ENCODE peak calls at places on chromosome 13, in four cellular contexts. H is GM12878, C is HCT116, M is K562. O is an unnamed sample.

GRCh38 chr13:36601186-36601585 is 72.6 kb upstream of the SERTM1 start:
- DNase-seq in H (no peak), M (no peak), C (no peak), O (no peak)

GRCh38 chr13:104473936-104474335 is 1407.7 kb upstream of the SLC10A2 start:
- DNase-seq in C (no peak), M (no peak), H (no peak), O (no peak)

GRCh38 chr13:27821566-27821965 is 29.3 kb downstream of the GSX1 start:
- DNase-seq in M (no peak), H (no peak), C (no peak), O (no peak)

GRCh38 chr13:33109801-33110200 is 93.6 kb downstream of the KL start:
- DNase-seq in H (no peak), C (no peak), M (peak), O (peak)

GRCh38 chr13:32048816-32049215 is 17.2 kb downstream of the FRY start:
- DNase-seq in M (no peak), H (no peak), C (no peak), O (no peak)

GRCh38 chr13:97653741-97654140 is 219.8 kb downstream of the RAP2A start:
- DNase-seq in C (no peak), M (no peak), H (no peak), O (no peak)

GRCh38 chr13:30312859-30313258 is 5.5 kb upstream of the KATNAL1 start:
- DNase-seq in M (no peak), H (no peak), C (no peak), O (no peak)

GRCh38 chr13:25945596-25945995 is 106.2 kb downstream of the SHISA2 start:
- DNase-seq in H (no peak), C (no peak), M (no peak), O (no peak)

GRCh38 chr13:112655898-112656297 is 33.9 kb upstream of the ATP11A start:
- DNase-seq in C (no peak), M (no peak), H (no peak), O (no peak)

GRCh38 chr13:100089633-100090032 is 740 bp downstream of the PCCA start:
- DNase-seq in H (no peak), M (peak), C (no peak), O (no peak)

GRCh38 chr13:114258589-114258988 is 22.8 kb upstream of the UPF3A start:
- DNase-seq in M (no peak), H (no peak), C (no peak), O (no peak)

GRCh38 chr13:47420568-47420967 is 523.7 kb upstream of the HTR2A start:
- DNase-seq in H (no peak), C (no peak), M (no peak), O (no peak)

GRCh38 chr13:24511824-24512207 is 762 bp downstream of the PARP4 start:
- DNase-seq in C (no peak), M (no peak), H (peak), O (no peak)

GRCh38 chr13:39859898-39860297 is 204.4 kb downstream of the COG6 start:
- DNase-seq in H (no peak), M (no peak), C (no peak), O (no peak)

GRCh38 chr13:37406031-37406430 is 192.5 kb downstream of the POSTN start:
- DNase-seq in M (no peak), H (no peak), C (no peak), O (no peak)

GRCh38 chr13:75959861-75960481 is 323.8 kb downstream of the LMO7 start:
- DNase-seq in H (no peak), M (no peak), C (no peak), O (no peak)

GRCh38 chr13:67343777-67344176 is 113.6 kb upstream of the PCDH9 start:
- DNase-seq in C (no peak), H (no peak), M (no peak), O (no peak)

GRCh38 chr13:100513987-100514670 is 74.5 kb downstream of the GGACT start:
- DNase-seq in H (no peak), M (no peak), C (no peak), O (no peak)

GRCh38 chr13:43273362-43273761 is 250.0 kb downstream of the DNAJC15 start:
- DNase-seq in H (no peak), M (no peak), C (no peak), O (no peak)

GRCh38 chr13:20882206-20882605 is 20.3 kb downstream of the XPO4 start:
- DNase-seq in C (no peak), M (no peak), H (no peak), O (no peak)

GRCh38 chr13:106566682-106567420 is 1.1 kb downstream of the ARGLU1 start:
- DNase-seq in C (no peak), M (peak), H (no peak), O (no peak)

GRCh38 chr13:34462843-34463242 is 479.2 kb upstream of the NBEA start:
- DNase-seq in M (no peak), H (no peak), C (peak), O (no peak)

GRCh38 chr13:66405908-66406802 is 824.0 kb downstream of the PCDH9 start:
- DNase-seq in M (no peak), C (no peak), H (no peak), O (no peak)

GRCh38 chr13:72539925-72540324 is 187.5 kb downstream of the MZT1 start:
- DNase-seq in H (no peak), M (no peak), C (no peak), O (no peak)

DNA sequence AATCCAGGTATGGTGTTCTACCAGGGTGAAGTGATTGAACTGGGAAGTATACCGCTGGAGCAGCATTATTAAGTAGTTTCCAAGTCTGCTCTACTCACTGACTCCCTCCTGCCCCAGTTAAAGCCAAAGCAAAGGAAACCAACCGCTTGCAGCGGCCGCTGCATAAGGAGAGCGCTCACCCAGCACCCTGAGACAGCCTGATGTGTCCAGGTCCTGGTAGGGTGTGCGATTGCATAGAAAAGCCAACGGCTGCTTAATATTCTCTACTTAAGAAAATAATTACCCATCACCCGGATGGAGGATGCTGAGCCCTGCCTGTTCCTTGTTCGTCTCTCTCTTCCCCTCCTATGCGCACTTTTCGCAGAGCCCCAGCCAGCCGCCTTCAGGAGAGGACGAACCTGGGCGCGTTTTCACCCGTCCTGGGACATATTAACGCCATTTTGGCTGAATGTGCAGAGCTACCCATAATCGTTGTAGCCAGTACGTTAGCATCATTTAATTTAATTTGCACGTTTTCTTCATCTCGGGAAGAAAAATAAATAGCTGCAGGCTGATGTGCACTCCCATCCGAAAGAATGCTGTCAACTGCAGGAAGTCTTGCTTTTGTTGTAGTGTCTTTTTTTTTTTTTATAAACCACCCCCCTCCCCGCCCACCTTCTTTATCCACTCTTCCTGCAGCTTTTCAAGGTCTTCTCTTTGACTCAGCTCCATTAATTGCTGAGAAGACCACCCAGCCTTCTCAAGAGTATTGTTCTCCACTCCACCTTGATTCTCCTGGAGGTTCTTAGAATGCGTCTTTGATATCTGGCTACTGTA is 214.4 kb downstream of the TEX29 start:
- DNase-seq in M (no peak), C (no peak), H (no peak), O (no peak)
- TF ChIP-seq EGR1 in M (no peak), C (no peak), H (no peak), O (no peak)

DNA sequence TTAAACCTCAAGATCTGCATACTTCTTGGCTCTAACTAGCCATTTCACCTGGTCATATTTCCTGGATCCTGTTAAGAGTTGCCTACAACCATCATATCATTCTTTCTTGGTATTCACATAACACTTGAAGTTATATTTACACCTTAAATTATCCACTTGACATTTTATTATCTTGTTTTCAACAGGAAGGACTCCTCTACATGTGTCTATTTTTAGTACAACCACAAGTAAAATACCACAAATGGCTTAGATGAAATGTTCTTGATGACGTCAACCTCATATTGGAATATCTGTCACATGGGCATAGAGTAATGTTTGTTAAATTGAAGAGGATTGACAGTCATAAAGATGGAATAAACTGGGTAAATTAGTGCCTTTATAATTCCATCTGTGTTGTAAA is 9.4 kb downstream of the PCDH20 start:
- DNase-seq in M (no peak), H (no peak), C (no peak), O (no peak)
- TF ChIP-seq EGR1 in M (no peak), H (no peak), C (no peak), O (no peak)

DNA sequence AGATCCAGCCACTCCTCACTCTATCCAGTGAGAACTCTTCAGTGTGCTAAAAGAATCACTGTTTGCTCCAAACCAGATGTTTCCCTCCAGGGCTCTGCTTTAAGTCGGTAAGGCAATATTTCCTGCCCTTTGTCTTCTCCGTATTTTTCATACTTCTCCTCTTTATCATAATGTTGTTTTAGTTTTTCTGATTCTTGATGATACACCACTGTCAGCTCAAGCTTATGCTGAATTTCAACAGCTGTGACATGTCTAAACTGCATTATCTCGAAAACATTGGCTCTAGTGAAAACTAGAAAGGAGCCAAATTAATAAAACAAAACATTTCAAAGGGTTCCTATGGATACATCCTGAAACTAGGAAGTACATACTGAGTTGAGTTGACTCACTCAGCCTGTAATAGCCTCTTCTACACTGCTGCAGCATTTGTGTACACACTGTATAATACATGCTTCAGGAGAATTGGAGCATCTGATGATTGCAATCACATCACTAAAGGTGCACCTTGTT is 39.8 kb downstream of the GPR180 start:
- DNase-seq in C (no peak), M (no peak), H (no peak), O (no peak)
- TF ChIP-seq EGR1 in C (no peak), M (no peak), H (no peak), O (no peak)

GRCh38 chr13:77250968-77251367 is 75.9 kb downstream of the MYCBP2 start:
- DNase-seq in M (no peak), C (no peak), H (no peak), O (no peak)
- TF ChIP-seq EGR1 in M (no peak), C (no peak), H (no peak), O (no peak)